ENCODE peak calls at places on chromosomes 1 and 21, in six cellular contexts. One of them, this sample, is unnamed.

GRCh38 chr21:31983120-31983519 is 110.3 kb downstream of the HUNK start:
- DNase-seq in neural progenitor cell: no peak
- DNase-seq in OCI-LY7: no peak
- DNase-seq in hepatocyte: peak; percentile 28
- DNase-seq in SK-N-SH: no peak
- DNase-seq in HCT116: no peak
- DNase-seq in this sample: no peak

GRCh38 chr1:63547621-63548294 is 24.4 kb downstream of the EFCAB7 start:
- DNase-seq in neural progenitor cell: no peak
- DNase-seq in OCI-LY7: no peak
- DNase-seq in hepatocyte: peak; percentile 3
- DNase-seq in SK-N-SH: no peak
- DNase-seq in HCT116: no peak
- DNase-seq in this sample: peak; percentile 36

GRCh38 chr1:36304970-36305914 is 926 bp upstream of the SH3D21 start:
- DNase-seq in neural progenitor cell: no peak
- DNase-seq in OCI-LY7: no peak
- DNase-seq in hepatocyte: peak; percentile 60
- DNase-seq in SK-N-SH: no peak
- DNase-seq in HCT116: no peak
- DNase-seq in this sample: peak; percentile 14

GRCh38 chr1:53339736-53340385 is 12.0 kb upstream of the LRP8 start:
- DNase-seq in neural progenitor cell: no peak
- DNase-seq in OCI-LY7: no peak
- DNase-seq in hepatocyte: no peak
- DNase-seq in SK-N-SH: no peak
- DNase-seq in HCT116: no peak
- DNase-seq in this sample: no peak

GRCh38 chr1:157431751-157432150 is 120.6 kb downstream of the FCRL5 start:
- DNase-seq in neural progenitor cell: no peak
- DNase-seq in OCI-LY7: no peak
- DNase-seq in hepatocyte: no peak
- DNase-seq in SK-N-SH: no peak
- DNase-seq in HCT116: no peak
- DNase-seq in this sample: peak; percentile 79

GRCh38 chr1:226827458-226827857 is 43.0 kb upstream of the PSEN2 start:
- DNase-seq in neural progenitor cell: no peak
- DNase-seq in OCI-LY7: no peak
- DNase-seq in hepatocyte: no peak
- DNase-seq in SK-N-SH: no peak
- DNase-seq in HCT116: no peak
- DNase-seq in this sample: peak; percentile 68

GRCh38 chr1:72837781-72838180 is 555.4 kb upstream of the NEGR1 start:
- DNase-seq in neural progenitor cell: peak; percentile 54
- DNase-seq in OCI-LY7: no peak
- DNase-seq in hepatocyte: no peak
- DNase-seq in SK-N-SH: no peak
- DNase-seq in HCT116: no peak
- DNase-seq in this sample: no peak

GRCh38 chr21:35268817-35269216 is 219.7 kb upstream of the RUNX1 start:
- DNase-seq in neural progenitor cell: no peak
- DNase-seq in OCI-LY7: no peak
- DNase-seq in hepatocyte: no peak
- DNase-seq in SK-N-SH: no peak
- DNase-seq in HCT116: no peak
- DNase-seq in this sample: no peak

GRCh38 chr21:46127239-46128105 is 27.9 kb downstream of the FTCD start:
- DNase-seq in neural progenitor cell: no peak
- DNase-seq in OCI-LY7: no peak
- DNase-seq in hepatocyte: no peak
- DNase-seq in SK-N-SH: no peak
- DNase-seq in HCT116: no peak
- DNase-seq in this sample: no peak

GRCh38 chr1:91894036-91894761 is 8.2 kb upstream of the TGFBR3 start:
- DNase-seq in neural progenitor cell: no peak
- DNase-seq in OCI-LY7: no peak
- DNase-seq in hepatocyte: no peak
- DNase-seq in SK-N-SH: no peak
- DNase-seq in HCT116: no peak
- DNase-seq in this sample: peak; percentile 78

GRCh38 chr1:160862151-160863061 is at the start of gene CD244:
- DNase-seq in neural progenitor cell: no peak
- DNase-seq in OCI-LY7: no peak
- DNase-seq in hepatocyte: peak; percentile 28
- DNase-seq in SK-N-SH: no peak
- DNase-seq in HCT116: no peak
- DNase-seq in this sample: peak; percentile 19

GRCh38 chr1:227883073-227883520 is 64.6 kb downstream of the WNT9A start:
- DNase-seq in neural progenitor cell: no peak
- DNase-seq in OCI-LY7: no peak
- DNase-seq in hepatocyte: no peak
- DNase-seq in SK-N-SH: peak; percentile 10
- DNase-seq in HCT116: no peak
- DNase-seq in this sample: no peak

GRCh38 chr1:218661411-218661810 is 316.3 kb downstream of the TGFB2 start:
- DNase-seq in neural progenitor cell: no peak
- DNase-seq in OCI-LY7: no peak
- DNase-seq in hepatocyte: no peak
- DNase-seq in SK-N-SH: no peak
- DNase-seq in HCT116: no peak
- DNase-seq in this sample: no peak

GRCh38 chr21:36854391-36854790 is 112.1 kb downstream of the HLCS start:
- DNase-seq in neural progenitor cell: peak; percentile 84
- DNase-seq in OCI-LY7: peak; percentile 63
- DNase-seq in hepatocyte: peak; percentile 75
- DNase-seq in SK-N-SH: peak; percentile 68
- DNase-seq in HCT116: no peak
- DNase-seq in this sample: peak; percentile 36

GRCh38 chr1:9724706-9725476 is 73.4 kb downstream of the PIK3CD start:
- DNase-seq in neural progenitor cell: peak; percentile 80
- DNase-seq in OCI-LY7: peak; percentile 78
- DNase-seq in hepatocyte: peak; percentile 71
- DNase-seq in SK-N-SH: peak; percentile 88
- DNase-seq in HCT116: peak; percentile 33
- DNase-seq in this sample: peak; percentile 79

GRCh38 chr1:94607398-94607797 is 65.8 kb upstream of the F3 start:
- DNase-seq in neural progenitor cell: no peak
- DNase-seq in OCI-LY7: no peak
- DNase-seq in hepatocyte: no peak
- DNase-seq in SK-N-SH: no peak
- DNase-seq in HCT116: no peak
- DNase-seq in this sample: no peak

GRCh38 chr1:28173980-28174297 is 2.6 kb downstream of the PTAFR start:
- DNase-seq in neural progenitor cell: no peak
- DNase-seq in OCI-LY7: no peak
- DNase-seq in hepatocyte: no peak
- DNase-seq in SK-N-SH: peak; percentile 87
- DNase-seq in HCT116: no peak
- DNase-seq in this sample: peak; percentile 26

GRCh38 chr1:50424045-50424939 is 1.0 kb upstream of the DMRTA2 start:
- DNase-seq in neural progenitor cell: peak; percentile 29
- DNase-seq in OCI-LY7: no peak
- DNase-seq in hepatocyte: no peak
- DNase-seq in SK-N-SH: peak; percentile 54
- DNase-seq in HCT116: no peak
- DNase-seq in this sample: no peak

GRCh38 chr1:116033322-116033721 is 57.0 kb downstream of the SLC22A15 start:
- DNase-seq in neural progenitor cell: peak; percentile 91
- DNase-seq in OCI-LY7: no peak
- DNase-seq in hepatocyte: no peak
- DNase-seq in SK-N-SH: no peak
- DNase-seq in HCT116: no peak
- DNase-seq in this sample: no peak

GRCh38 chr1:180358649-180359048 is 128.6 kb downstream of the LHX4 start:
- DNase-seq in neural progenitor cell: peak; percentile 28
- DNase-seq in OCI-LY7: no peak
- DNase-seq in hepatocyte: peak; percentile 8
- DNase-seq in SK-N-SH: peak; percentile 59
- DNase-seq in HCT116: no peak
- DNase-seq in this sample: no peak

GRCh38 chr1:77037990-77038389 is 170.7 kb downstream of the ST6GALNAC5 start:
- DNase-seq in neural progenitor cell: no peak
- DNase-seq in OCI-LY7: no peak
- DNase-seq in hepatocyte: no peak
- DNase-seq in SK-N-SH: no peak
- DNase-seq in HCT116: no peak
- DNase-seq in this sample: peak; percentile 86

GRCh38 chr1:154219511-154219910 is 1.2 kb upstream of the UBAP2L start:
- DNase-seq in neural progenitor cell: no peak
- DNase-seq in OCI-LY7: peak; percentile 36
- DNase-seq in hepatocyte: peak; percentile 39
- DNase-seq in SK-N-SH: no peak
- DNase-seq in HCT116: no peak
- DNase-seq in this sample: peak; percentile 67

GRCh38 chr1:91920001-91920400 is 29.2 kb upstream of the BRDT start:
- DNase-seq in neural progenitor cell: no peak
- DNase-seq in OCI-LY7: no peak
- DNase-seq in hepatocyte: no peak
- DNase-seq in SK-N-SH: no peak
- DNase-seq in HCT116: no peak
- DNase-seq in this sample: no peak

GRCh38 chr1:205075642-205076155 is 8.6 kb downstream of the TMEM81 start:
- DNase-seq in neural progenitor cell: no peak
- DNase-seq in OCI-LY7: no peak
- DNase-seq in hepatocyte: no peak
- DNase-seq in SK-N-SH: no peak
- DNase-seq in HCT116: no peak
- DNase-seq in this sample: no peak

GRCh38 chr1:20474333-20474975 is 11.6 kb downstream of the CAMK2N1 start:
- DNase-seq in neural progenitor cell: no peak
- DNase-seq in OCI-LY7: no peak
- DNase-seq in hepatocyte: no peak
- DNase-seq in SK-N-SH: no peak
- DNase-seq in HCT116: no peak
- DNase-seq in this sample: peak; percentile 47

GRCh38 chr1:203316626-203317093 is 11.3 kb downstream of the BTG2 start:
- DNase-seq in neural progenitor cell: no peak
- DNase-seq in OCI-LY7: no peak
- DNase-seq in hepatocyte: peak; percentile 81
- DNase-seq in SK-N-SH: peak; percentile 67
- DNase-seq in HCT116: no peak
- DNase-seq in this sample: no peak

GRCh38 chr21:42156690-42157605 is 62.0 kb upstream of the ABCG1 start:
- DNase-seq in neural progenitor cell: peak; percentile 27
- DNase-seq in OCI-LY7: no peak
- DNase-seq in hepatocyte: no peak
- DNase-seq in SK-N-SH: peak; percentile 78
- DNase-seq in HCT116: no peak
- DNase-seq in this sample: no peak

GRCh38 chr1:30422251-30422650 is 301.1 kb downstream of the MATN1 start:
- DNase-seq in neural progenitor cell: no peak
- DNase-seq in OCI-LY7: no peak
- DNase-seq in hepatocyte: no peak
- DNase-seq in SK-N-SH: no peak
- DNase-seq in HCT116: no peak
- DNase-seq in this sample: no peak

GRCh38 chr1:30427545-30427944 is 295.8 kb downstream of the MATN1 start:
- DNase-seq in neural progenitor cell: peak; percentile 29
- DNase-seq in OCI-LY7: no peak
- DNase-seq in hepatocyte: no peak
- DNase-seq in SK-N-SH: no peak
- DNase-seq in HCT116: no peak
- DNase-seq in this sample: no peak

GRCh38 chr1:30423570-30423969 is 299.8 kb downstream of the MATN1 start:
- DNase-seq in neural progenitor cell: no peak
- DNase-seq in OCI-LY7: no peak
- DNase-seq in hepatocyte: no peak
- DNase-seq in SK-N-SH: no peak
- DNase-seq in HCT116: no peak
- DNase-seq in this sample: no peak

GRCh38 chr1:30420519-30421050 is 302.8 kb downstream of the MATN1 start:
- DNase-seq in neural progenitor cell: no peak
- DNase-seq in OCI-LY7: no peak
- DNase-seq in hepatocyte: no peak
- DNase-seq in SK-N-SH: no peak
- DNase-seq in HCT116: no peak
- DNase-seq in this sample: no peak

GRCh38 chr1:30425046-30425445 is 298.3 kb downstream of the MATN1 start:
- DNase-seq in neural progenitor cell: no peak
- DNase-seq in OCI-LY7: no peak
- DNase-seq in hepatocyte: no peak
- DNase-seq in SK-N-SH: no peak
- DNase-seq in HCT116: no peak
- DNase-seq in this sample: no peak
- TF ChIP-seq EZH2phosphoT487 in neural progenitor cell: no peak
- TF ChIP-seq EZH2phosphoT487 in OCI-LY7: no peak
- TF ChIP-seq EZH2phosphoT487 in hepatocyte: no peak
- TF ChIP-seq EZH2phosphoT487 in SK-N-SH: no peak
- TF ChIP-seq EZH2phosphoT487 in HCT116: no peak
- TF ChIP-seq EZH2phosphoT487 in this sample: no peak

GRCh38 chr21:39611547-39612190 is 1.1 kb upstream of the B3GALT5 start:
- DNase-seq in neural progenitor cell: peak; percentile 25
- DNase-seq in OCI-LY7: no peak
- DNase-seq in hepatocyte: no peak
- DNase-seq in SK-N-SH: no peak
- DNase-seq in HCT116: no peak
- DNase-seq in this sample: no peak
- TF ChIP-seq EZH2phosphoT487 in neural progenitor cell: no peak
- TF ChIP-seq EZH2phosphoT487 in OCI-LY7: no peak
- TF ChIP-seq EZH2phosphoT487 in hepatocyte: no peak
- TF ChIP-seq EZH2phosphoT487 in SK-N-SH: no peak
- TF ChIP-seq EZH2phosphoT487 in HCT116: no peak
- TF ChIP-seq EZH2phosphoT487 in this sample: no peak

DNA sequence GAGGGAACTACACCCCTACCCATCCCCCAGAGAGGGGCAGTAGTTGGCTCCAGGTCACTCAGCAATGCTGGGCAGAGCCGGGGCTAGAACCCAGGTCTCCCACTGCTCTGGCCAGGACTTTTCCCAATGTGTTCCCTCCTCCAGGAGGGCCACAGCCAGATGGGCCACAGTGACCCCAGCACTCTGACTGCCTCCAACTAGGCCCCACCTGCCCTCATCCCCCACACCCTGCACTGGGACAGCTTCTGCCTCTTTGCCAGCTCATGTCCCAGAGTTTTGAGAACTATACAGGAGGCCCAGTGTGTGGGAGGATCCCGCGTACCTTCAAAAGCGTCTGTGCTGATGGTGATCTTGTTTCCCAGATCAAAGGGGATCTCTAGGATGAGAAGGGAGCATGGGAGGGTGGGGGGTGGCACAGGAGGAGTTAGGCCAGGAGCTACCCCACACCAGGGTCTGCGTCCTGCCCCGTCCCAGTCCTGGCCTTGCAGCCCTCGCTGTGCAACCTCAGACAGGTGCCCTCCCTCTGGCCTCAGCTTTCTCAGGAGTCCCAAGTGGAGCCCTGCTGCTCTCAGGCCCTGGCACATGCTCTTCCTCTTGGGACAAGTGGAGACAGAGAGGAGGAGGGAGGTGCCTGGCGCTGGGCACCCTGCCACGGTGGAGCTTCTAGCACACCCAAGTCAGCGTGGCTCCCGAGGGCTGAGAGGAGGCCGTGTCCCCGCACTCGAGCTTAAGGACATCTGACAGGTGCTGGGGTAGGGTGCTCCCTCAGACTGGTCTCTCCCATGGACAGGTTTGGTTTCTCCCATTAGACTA is 22.0 kb downstream of the MYOM3 start:
- DNase-seq in neural progenitor cell: no peak
- DNase-seq in OCI-LY7: no peak
- DNase-seq in hepatocyte: no peak
- DNase-seq in SK-N-SH: no peak
- DNase-seq in HCT116: no peak
- DNase-seq in this sample: no peak
- TF ChIP-seq EZH2phosphoT487 in neural progenitor cell: no peak
- TF ChIP-seq EZH2phosphoT487 in OCI-LY7: no peak
- TF ChIP-seq EZH2phosphoT487 in hepatocyte: no peak
- TF ChIP-seq EZH2phosphoT487 in SK-N-SH: no peak
- TF ChIP-seq EZH2phosphoT487 in HCT116: no peak
- TF ChIP-seq EZH2phosphoT487 in this sample: no peak

GRCh38 chr1:1075148-1075935 is 1.2 kb upstream of the RNF223 start:
- DNase-seq in neural progenitor cell: no peak
- DNase-seq in OCI-LY7: no peak
- DNase-seq in hepatocyte: no peak
- DNase-seq in SK-N-SH: peak; percentile 34
- DNase-seq in HCT116: no peak
- DNase-seq in this sample: no peak
- TF ChIP-seq EZH2phosphoT487 in neural progenitor cell: no peak
- TF ChIP-seq EZH2phosphoT487 in OCI-LY7: no peak
- TF ChIP-seq EZH2phosphoT487 in hepatocyte: no peak
- TF ChIP-seq EZH2phosphoT487 in SK-N-SH: no peak
- TF ChIP-seq EZH2phosphoT487 in HCT116: no peak
- TF ChIP-seq EZH2phosphoT487 in this sample: no peak

This sample was measured in GM23248.